ENCODE peak calls at places on chromosomes 1 and 21, in four cellular contexts. One of them, this sample, is unnamed.

GRCh38 chr1:236685917-236686814 is at the start of gene ACTN2:
- DNase-seq in psoas muscle: peak
- DNase-seq in PC-9: no peak
- DNase-seq in CD8-positive, alpha-beta T cell: peak
- DNase-seq in this sample: peak

GRCh38 chr1:170967042-170967910 is 31.9 kb downstream of the MROH9 start:
- DNase-seq in psoas muscle: no peak
- DNase-seq in PC-9: no peak
- DNase-seq in CD8-positive, alpha-beta T cell: no peak
- DNase-seq in this sample: no peak

GRCh38 chr1:204077979-204078696 is 5.2 kb downstream of the SOX13 start:
- DNase-seq in psoas muscle: no peak
- DNase-seq in PC-9: no peak
- DNase-seq in CD8-positive, alpha-beta T cell: no peak
- DNase-seq in this sample: no peak

GRCh38 chr1:233627823-233628222 is 13.9 kb downstream of the KCNK1 start:
- DNase-seq in psoas muscle: no peak
- DNase-seq in PC-9: peak
- DNase-seq in CD8-positive, alpha-beta T cell: no peak
- DNase-seq in this sample: no peak

GRCh38 chr1:236947794-236948193 is 56.4 kb downstream of the MT1HL1 start:
- DNase-seq in psoas muscle: no peak
- DNase-seq in PC-9: no peak
- DNase-seq in CD8-positive, alpha-beta T cell: no peak
- DNase-seq in this sample: no peak

GRCh38 chr21:45993210-45994085 is 11.9 kb downstream of the COL6A1 start:
- DNase-seq in psoas muscle: peak
- DNase-seq in PC-9: no peak
- DNase-seq in CD8-positive, alpha-beta T cell: peak
- DNase-seq in this sample: peak

GRCh38 chr1:107277022-107277421 is 136.2 kb downstream of the NTNG1 start:
- DNase-seq in psoas muscle: no peak
- DNase-seq in PC-9: no peak
- DNase-seq in CD8-positive, alpha-beta T cell: no peak
- DNase-seq in this sample: no peak

GRCh38 chr1:193019442-193020026 is 39.6 kb downstream of the UCHL5 start:
- DNase-seq in psoas muscle: no peak
- DNase-seq in PC-9: peak
- DNase-seq in CD8-positive, alpha-beta T cell: no peak
- DNase-seq in this sample: no peak

DNA sequence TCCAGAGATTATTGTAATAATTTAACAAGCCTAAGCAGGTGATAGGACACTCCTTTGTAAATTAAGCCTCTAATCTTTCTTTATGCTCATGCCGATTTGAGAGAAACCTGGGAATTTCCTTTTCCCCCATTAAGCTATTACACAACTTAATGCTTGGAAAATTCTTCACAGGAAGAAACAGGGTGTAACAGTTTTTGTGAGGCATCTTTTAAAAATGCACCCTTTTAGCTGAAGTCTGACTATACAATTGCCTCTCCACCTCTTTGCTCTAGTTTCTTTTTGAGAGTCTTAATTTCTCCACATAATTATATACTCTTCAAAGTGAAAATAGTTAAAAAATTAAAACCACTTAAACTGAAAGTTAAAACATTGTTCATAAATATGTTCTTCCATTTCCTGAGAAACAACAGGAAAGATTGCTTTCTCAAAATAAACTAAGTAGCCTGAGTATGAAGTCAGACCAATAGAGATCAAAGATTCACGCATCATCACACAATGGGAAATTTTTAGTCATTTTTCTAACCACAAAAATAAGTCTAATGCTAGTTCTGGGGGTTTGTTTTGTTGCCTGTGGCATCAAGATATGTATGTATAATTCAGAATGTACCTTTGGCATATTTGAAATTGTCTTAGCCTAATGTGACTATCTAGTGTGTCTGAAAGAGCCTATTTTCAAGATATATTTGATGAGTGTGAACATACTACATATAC is 34.7 kb downstream of the LRRC8D start:
- DNase-seq in psoas muscle: no peak
- DNase-seq in PC-9: peak
- DNase-seq in CD8-positive, alpha-beta T cell: no peak
- DNase-seq in this sample: no peak
- H3K27ac ChIP-seq in psoas muscle: no peak
- H3K27ac ChIP-seq in PC-9: peak
- H3K27ac ChIP-seq in CD8-positive, alpha-beta T cell: peak
- H3K27ac ChIP-seq in this sample: no peak

GRCh38 chr1:41779350-41779749 is 139.4 kb downstream of the HIVEP3 start:
- DNase-seq in psoas muscle: no peak
- DNase-seq in PC-9: no peak
- DNase-seq in CD8-positive, alpha-beta T cell: no peak
- DNase-seq in this sample: no peak
- TF ChIP-seq CTCF in psoas muscle: peak
- TF ChIP-seq CTCF in PC-9: no peak
- TF ChIP-seq CTCF in CD8-positive, alpha-beta T cell: no peak
- TF ChIP-seq CTCF in this sample: peak

GRCh38 chr1:27858949-27859576 is 13.3 kb upstream of the THEMIS2 start:
- DNase-seq in psoas muscle: no peak
- DNase-seq in PC-9: no peak
- DNase-seq in CD8-positive, alpha-beta T cell: no peak
- DNase-seq in this sample: no peak

GRCh38 chr1:27855085-27855484 is 17.3 kb upstream of the THEMIS2 start:
- DNase-seq in psoas muscle: no peak
- DNase-seq in PC-9: no peak
- DNase-seq in CD8-positive, alpha-beta T cell: no peak
- DNase-seq in this sample: no peak

GRCh38 chr1:27861436-27861835 is 10.9 kb upstream of the THEMIS2 start:
- DNase-seq in psoas muscle: no peak
- DNase-seq in PC-9: no peak
- DNase-seq in CD8-positive, alpha-beta T cell: no peak
- DNase-seq in this sample: no peak

GRCh38 chr1:27856561-27857343 is 15.6 kb upstream of the THEMIS2 start:
- DNase-seq in psoas muscle: no peak
- DNase-seq in PC-9: no peak
- DNase-seq in CD8-positive, alpha-beta T cell: no peak
- DNase-seq in this sample: no peak

GRCh38 chr1:27858072-27858948 is 14.0 kb upstream of the THEMIS2 start:
- DNase-seq in psoas muscle: peak
- DNase-seq in PC-9: peak
- DNase-seq in CD8-positive, alpha-beta T cell: peak
- DNase-seq in this sample: peak
- H3K4me3 ChIP-seq in psoas muscle: no peak
- H3K4me3 ChIP-seq in PC-9: no peak
- H3K4me3 ChIP-seq in CD8-positive, alpha-beta T cell: no peak
- H3K4me3 ChIP-seq in this sample: no peak

GRCh38 chr1:36771222-36771621 is 263.1 kb downstream of the GRIK3 start:
- DNase-seq in psoas muscle: no peak
- DNase-seq in PC-9: no peak
- DNase-seq in CD8-positive, alpha-beta T cell: no peak
- DNase-seq in this sample: no peak
- H3K27ac ChIP-seq in psoas muscle: no peak
- H3K27ac ChIP-seq in PC-9: no peak
- H3K27ac ChIP-seq in CD8-positive, alpha-beta T cell: no peak
- H3K27ac ChIP-seq in this sample: no peak

GRCh38 chr1:17480846-17481245 is 41.4 kb upstream of the RCC2 start:
- DNase-seq in psoas muscle: no peak
- DNase-seq in PC-9: no peak
- DNase-seq in CD8-positive, alpha-beta T cell: no peak
- DNase-seq in this sample: no peak

GRCh38 chr1:17488977-17489739 is 49.7 kb upstream of the RCC2 start:
- DNase-seq in psoas muscle: no peak
- DNase-seq in PC-9: no peak
- DNase-seq in CD8-positive, alpha-beta T cell: no peak
- DNase-seq in this sample: no peak

GRCh38 chr1:17486242-17486641 is 46.8 kb upstream of the RCC2 start:
- DNase-seq in psoas muscle: no peak
- DNase-seq in PC-9: no peak
- DNase-seq in CD8-positive, alpha-beta T cell: no peak
- DNase-seq in this sample: no peak

DNA sequence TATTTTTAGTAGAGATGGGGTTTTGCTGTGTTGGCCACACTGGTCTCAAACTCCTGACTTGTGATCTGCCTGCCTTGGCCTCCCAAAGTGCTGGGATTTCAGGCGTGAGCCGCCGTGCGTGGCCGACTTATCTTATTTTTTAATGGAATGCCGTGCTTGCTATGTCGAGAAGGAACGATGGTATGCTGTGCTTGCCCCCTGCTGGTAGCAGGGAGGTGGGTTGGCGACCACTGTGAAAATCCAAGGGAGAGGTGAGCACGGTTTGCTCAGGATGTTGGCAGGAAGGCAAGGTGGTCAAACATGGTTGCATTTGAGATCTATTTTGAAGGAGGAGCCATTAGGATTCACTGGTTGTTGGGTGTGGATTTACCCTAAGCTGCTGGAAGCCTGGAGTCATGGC is 45.8 kb upstream of the RCC2 start:
- DNase-seq in psoas muscle: no peak
- DNase-seq in PC-9: no peak
- DNase-seq in CD8-positive, alpha-beta T cell: no peak
- DNase-seq in this sample: no peak
- TF ChIP-seq CTCF in psoas muscle: peak
- TF ChIP-seq CTCF in PC-9: peak
- TF ChIP-seq CTCF in CD8-positive, alpha-beta T cell: no peak
- TF ChIP-seq CTCF in this sample: peak

DNA sequence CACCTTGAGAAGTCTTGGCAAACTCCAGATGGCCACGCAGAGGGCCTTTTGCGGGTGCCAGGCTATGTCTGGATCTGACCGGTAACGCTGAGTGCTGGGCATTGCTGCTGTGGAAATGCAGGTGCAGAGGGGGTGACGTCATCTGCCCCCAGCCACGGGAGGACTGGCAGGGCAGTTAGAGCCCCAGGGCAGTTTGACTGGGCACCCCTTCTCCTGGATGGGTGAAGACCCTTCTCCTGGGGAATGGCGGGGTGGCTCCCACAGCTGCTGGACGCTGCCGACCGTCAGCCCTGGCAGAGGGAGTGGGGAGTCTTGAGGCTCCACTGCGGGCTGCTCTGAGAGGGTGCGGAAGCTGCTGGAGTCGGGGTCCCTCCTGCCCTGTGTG is 12.6 kb upstream of the EDN2 start:
- DNase-seq in psoas muscle: peak
- DNase-seq in PC-9: no peak
- DNase-seq in CD8-positive, alpha-beta T cell: no peak
- DNase-seq in this sample: no peak
- H3K4me3 ChIP-seq in psoas muscle: peak
- H3K4me3 ChIP-seq in PC-9: no peak
- H3K4me3 ChIP-seq in CD8-positive, alpha-beta T cell: no peak
- H3K4me3 ChIP-seq in this sample: no peak

GRCh38 chr1:1318777-1319645 is 5.4 kb downstream of the INTS11 start:
- DNase-seq in psoas muscle: no peak
- DNase-seq in PC-9: no peak
- DNase-seq in CD8-positive, alpha-beta T cell: no peak
- DNase-seq in this sample: no peak

GRCh38 chr1:1321477-1321876 is 3.0 kb downstream of the INTS11 start:
- DNase-seq in psoas muscle: no peak
- DNase-seq in PC-9: no peak
- DNase-seq in CD8-positive, alpha-beta T cell: no peak
- DNase-seq in this sample: no peak

GRCh38 chr1:1319646-1319941 is 4.9 kb downstream of the INTS11 start:
- DNase-seq in psoas muscle: no peak
- DNase-seq in PC-9: no peak
- DNase-seq in CD8-positive, alpha-beta T cell: no peak
- DNase-seq in this sample: no peak

GRCh38 chr1:1322418-1322817 is 2.0 kb downstream of the INTS11 start:
- DNase-seq in psoas muscle: no peak
- DNase-seq in PC-9: no peak
- DNase-seq in CD8-positive, alpha-beta T cell: no peak
- DNase-seq in this sample: no peak

DNA sequence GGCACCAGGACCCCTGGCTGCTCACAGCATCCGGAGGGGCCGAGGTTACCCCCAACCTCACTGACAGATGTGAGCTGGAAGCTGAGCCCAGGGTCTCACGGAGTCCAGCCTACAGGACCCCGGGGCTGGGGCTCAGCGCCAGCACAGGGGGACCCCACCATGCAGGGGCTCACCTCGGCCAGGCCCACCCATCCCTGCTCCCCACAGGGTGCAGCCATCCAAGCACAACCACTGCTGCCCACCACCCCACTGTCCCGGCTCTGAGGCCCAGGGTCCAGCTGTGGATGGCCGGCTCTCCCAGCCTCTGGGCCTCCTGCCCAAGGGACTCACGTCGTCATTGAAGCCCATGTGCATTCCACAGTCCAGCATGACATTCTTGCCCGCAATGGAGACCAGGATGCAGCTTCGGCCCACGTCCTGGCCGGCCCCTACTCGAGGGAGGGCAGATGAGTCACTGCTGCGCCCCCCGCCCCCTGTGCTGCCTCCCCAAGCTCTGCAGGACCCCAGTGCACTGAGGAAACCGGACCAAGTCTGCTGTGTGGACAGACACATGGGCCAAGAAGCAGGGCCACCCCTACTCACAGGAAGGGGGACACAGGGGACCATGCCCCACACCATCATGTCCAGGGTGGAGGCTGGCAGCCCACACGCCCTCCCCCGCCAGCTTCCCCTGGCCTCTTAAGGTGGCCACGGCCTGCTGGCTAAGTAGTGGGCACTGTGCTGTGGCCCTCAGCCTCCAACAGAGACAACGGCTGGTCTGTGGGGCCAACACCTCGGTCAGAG is 3.6 kb downstream of the INTS11 start:
- DNase-seq in psoas muscle: no peak
- DNase-seq in PC-9: no peak
- DNase-seq in CD8-positive, alpha-beta T cell: no peak
- DNase-seq in this sample: no peak
- H3K27ac ChIP-seq in psoas muscle: peak
- H3K27ac ChIP-seq in PC-9: no peak
- H3K27ac ChIP-seq in CD8-positive, alpha-beta T cell: no peak
- H3K27ac ChIP-seq in this sample: peak

DNA sequence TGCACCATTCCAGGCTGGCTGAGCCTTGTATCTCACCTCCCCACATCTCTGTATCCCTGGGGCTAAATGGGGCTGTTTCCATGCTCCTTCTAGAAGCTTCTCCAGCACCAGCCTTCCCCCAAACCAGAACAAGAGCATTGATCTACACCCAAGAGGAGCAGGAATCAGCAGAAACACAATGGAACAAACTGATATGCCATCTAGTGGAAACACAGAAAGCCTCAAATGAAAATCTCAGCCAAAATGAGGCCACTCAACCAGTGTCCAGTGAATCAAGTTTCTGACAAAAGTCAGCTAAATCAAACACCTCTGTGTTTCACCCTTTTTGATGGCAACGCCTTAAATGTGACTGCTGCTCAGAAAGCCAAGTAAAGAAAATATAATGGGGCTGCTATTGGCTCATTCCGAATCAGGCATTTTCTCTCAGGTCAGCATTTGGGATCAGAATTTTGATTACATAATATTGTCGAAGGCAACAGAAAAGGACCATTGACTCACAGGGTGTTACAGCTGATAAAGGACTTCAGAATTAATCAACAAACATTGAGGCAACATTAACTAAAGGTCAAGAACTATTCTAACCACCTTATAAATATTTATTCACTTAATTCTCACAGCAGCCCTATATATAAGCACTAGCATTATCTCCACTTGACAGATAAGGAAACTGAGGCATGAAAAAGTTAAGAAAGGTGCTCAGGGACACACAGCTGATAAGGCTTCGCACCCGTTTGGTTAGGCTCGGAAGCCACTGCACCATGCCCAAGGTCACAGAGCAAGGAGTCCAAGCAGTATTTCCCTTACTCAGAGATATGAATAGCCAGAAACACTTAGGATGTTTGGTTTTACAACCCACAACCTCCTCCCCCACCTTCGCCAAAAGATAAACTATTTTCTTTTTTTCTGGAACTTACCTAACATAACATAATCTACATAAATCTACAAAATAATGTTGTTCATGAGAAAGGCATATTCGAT is 85.8 kb upstream of the KCNJ15 start:
- DNase-seq in psoas muscle: no peak
- DNase-seq in PC-9: no peak
- DNase-seq in CD8-positive, alpha-beta T cell: no peak
- DNase-seq in this sample: no peak
- TF ChIP-seq CTCF in psoas muscle: no peak
- TF ChIP-seq CTCF in PC-9: no peak
- TF ChIP-seq CTCF in CD8-positive, alpha-beta T cell: no peak
- TF ChIP-seq CTCF in this sample: no peak

This sample was measured in dorsolateral prefrontal cortex.